ENCODE peak calls at places on chromosome 1, in six cellular contexts. One of them, this sample, is unnamed.

GRCh38 chr1:212040629-212041028 is 5.1 kb downstream of the DTL start:
- DNase-seq in upper lobe of left lung: no peak
- DNase-seq in transverse colon: no peak
- DNase-seq in HCT116: no peak
- DNase-seq in suprapubic skin: no peak
- DNase-seq in uterus: no peak
- DNase-seq in this sample: no peak

GRCh38 chr1:210072891-210073509 is 135.0 kb downstream of the SYT14 start:
- DNase-seq in upper lobe of left lung: no peak
- DNase-seq in transverse colon: no peak
- DNase-seq in HCT116: no peak
- DNase-seq in suprapubic skin: no peak
- DNase-seq in uterus: no peak
- DNase-seq in this sample: no peak

GRCh38 chr1:101203812-101204540 is 32.8 kb upstream of the S1PR1 start:
- DNase-seq in upper lobe of left lung: no peak
- DNase-seq in transverse colon: no peak
- DNase-seq in HCT116: no peak
- DNase-seq in suprapubic skin: no peak
- DNase-seq in uterus: no peak
- DNase-seq in this sample: no peak

GRCh38 chr1:70319750-70320149 is 34.8 kb downstream of the ANKRD13C start:
- DNase-seq in upper lobe of left lung: no peak
- DNase-seq in transverse colon: no peak
- DNase-seq in HCT116: peak; percentile 49
- DNase-seq in suprapubic skin: no peak
- DNase-seq in uterus: no peak
- DNase-seq in this sample: no peak

GRCh38 chr1:154557248-154557938 is 1.1 kb downstream of the UBE2Q1 start:
- DNase-seq in upper lobe of left lung: no peak
- DNase-seq in transverse colon: no peak
- DNase-seq in HCT116: no peak
- DNase-seq in suprapubic skin: no peak
- DNase-seq in uterus: no peak
- DNase-seq in this sample: no peak

GRCh38 chr1:18414321-18414720 is 66.4 kb upstream of the KLHDC7A start:
- DNase-seq in upper lobe of left lung: no peak
- DNase-seq in transverse colon: peak; percentile 18
- DNase-seq in HCT116: no peak
- DNase-seq in suprapubic skin: no peak
- DNase-seq in uterus: no peak
- DNase-seq in this sample: no peak

GRCh38 chr1:50667710-50668356 is 244.6 kb upstream of the DMRTA2 start:
- DNase-seq in upper lobe of left lung: no peak
- DNase-seq in transverse colon: no peak
- DNase-seq in HCT116: no peak
- DNase-seq in suprapubic skin: no peak
- DNase-seq in uterus: no peak
- DNase-seq in this sample: no peak

GRCh38 chr1:182478238-182478637 is 28.3 kb downstream of the RGSL1 start:
- DNase-seq in upper lobe of left lung: no peak
- DNase-seq in transverse colon: no peak
- DNase-seq in HCT116: no peak
- DNase-seq in suprapubic skin: no peak
- DNase-seq in uterus: no peak
- DNase-seq in this sample: no peak

GRCh38 chr1:70353641-70354331 is 736 bp downstream of the ANKRD13C start:
- DNase-seq in upper lobe of left lung: no peak
- DNase-seq in transverse colon: no peak
- DNase-seq in HCT116: no peak
- DNase-seq in suprapubic skin: peak; percentile 83
- DNase-seq in uterus: no peak
- DNase-seq in this sample: no peak

GRCh38 chr1:100721502-100722205 is 2.1 kb downstream of the VCAM1 start:
- DNase-seq in upper lobe of left lung: no peak
- DNase-seq in transverse colon: peak; percentile 25
- DNase-seq in HCT116: no peak
- DNase-seq in suprapubic skin: peak; percentile 84
- DNase-seq in uterus: peak; percentile 55
- DNase-seq in this sample: peak; percentile 45

GRCh38 chr1:38804062-38804886 is 55.3 kb downstream of the RRAGC start:
- DNase-seq in upper lobe of left lung: peak; percentile 83
- DNase-seq in transverse colon: no peak
- DNase-seq in HCT116: no peak
- DNase-seq in suprapubic skin: no peak
- DNase-seq in uterus: no peak
- DNase-seq in this sample: no peak

GRCh38 chr1:151976868-151977267 is 16.8 kb downstream of the S100A10 start:
- DNase-seq in upper lobe of left lung: no peak
- DNase-seq in transverse colon: peak; percentile 49
- DNase-seq in HCT116: no peak
- DNase-seq in suprapubic skin: no peak
- DNase-seq in uterus: no peak
- DNase-seq in this sample: no peak

GRCh38 chr1:21573971-21574458 is 64.8 kb downstream of the ALPL start:
- DNase-seq in upper lobe of left lung: no peak
- DNase-seq in transverse colon: peak; percentile 46
- DNase-seq in HCT116: peak; percentile 53
- DNase-seq in suprapubic skin: no peak
- DNase-seq in uterus: peak; percentile 33
- DNase-seq in this sample: peak; percentile 82

GRCh38 chr1:1777950-1778826 is at the start of gene NADK:
- DNase-seq in upper lobe of left lung: peak; percentile 96
- DNase-seq in transverse colon: peak; percentile 70
- DNase-seq in HCT116: peak; percentile 16
- DNase-seq in suprapubic skin: no peak
- DNase-seq in uterus: peak; percentile 74
- DNase-seq in this sample: peak; percentile 80

GRCh38 chr1:1780598-1781525 is 2.6 kb upstream of the NADK start:
- DNase-seq in upper lobe of left lung: no peak
- DNase-seq in transverse colon: no peak
- DNase-seq in HCT116: no peak
- DNase-seq in suprapubic skin: no peak
- DNase-seq in uterus: no peak
- DNase-seq in this sample: peak; percentile 51

GRCh38 chr1:1779691-1780597 is 1.7 kb upstream of the NADK start:
- DNase-seq in upper lobe of left lung: peak; percentile 66
- DNase-seq in transverse colon: peak; percentile 83
- DNase-seq in HCT116: no peak
- DNase-seq in suprapubic skin: no peak
- DNase-seq in uterus: no peak
- DNase-seq in this sample: peak; percentile 69

GRCh38 chr1:1777510-1777909 is 760 bp downstream of the NADK start:
- DNase-seq in upper lobe of left lung: no peak
- DNase-seq in transverse colon: no peak
- DNase-seq in HCT116: peak; percentile 10
- DNase-seq in suprapubic skin: no peak
- DNase-seq in uterus: no peak
- DNase-seq in this sample: no peak

GRCh38 chr1:1778827-1779675 is 781 bp upstream of the NADK start:
- DNase-seq in upper lobe of left lung: peak; percentile 97
- DNase-seq in transverse colon: peak; percentile 95
- DNase-seq in HCT116: peak; percentile 48
- DNase-seq in suprapubic skin: peak; percentile 90
- DNase-seq in uterus: peak; percentile 48
- DNase-seq in this sample: peak; percentile 95
- TF ChIP-seq POLR2A in upper lobe of left lung: no peak
- TF ChIP-seq POLR2A in transverse colon: peak; percentile 80
- TF ChIP-seq POLR2A in HCT116: no peak
- TF ChIP-seq POLR2A in suprapubic skin: no peak
- TF ChIP-seq POLR2A in uterus: peak; percentile 25
- TF ChIP-seq POLR2A in this sample: peak; percentile 76

GRCh38 chr1:160028426-160028825 is 3.4 kb downstream of the PIGM start:
- DNase-seq in upper lobe of left lung: no peak
- DNase-seq in transverse colon: no peak
- DNase-seq in HCT116: no peak
- DNase-seq in suprapubic skin: no peak
- DNase-seq in uterus: no peak
- DNase-seq in this sample: no peak

GRCh38 chr1:160031368-160032164 is at the start of gene PIGM:
- DNase-seq in upper lobe of left lung: peak; percentile 92
- DNase-seq in transverse colon: peak; percentile 97
- DNase-seq in HCT116: peak; percentile 93
- DNase-seq in suprapubic skin: peak; percentile 96
- DNase-seq in uterus: peak; percentile 93
- DNase-seq in this sample: peak; percentile 97

GRCh38 chr1:160025314-160025713 is 6.5 kb downstream of the PIGM start:
- DNase-seq in upper lobe of left lung: no peak
- DNase-seq in transverse colon: no peak
- DNase-seq in HCT116: no peak
- DNase-seq in suprapubic skin: no peak
- DNase-seq in uterus: no peak
- DNase-seq in this sample: no peak

GRCh38 chr1:160032165-160032827 is 506 bp upstream of the PIGM start:
- DNase-seq in upper lobe of left lung: no peak
- DNase-seq in transverse colon: peak; percentile 16
- DNase-seq in HCT116: no peak
- DNase-seq in suprapubic skin: no peak
- DNase-seq in uterus: no peak
- DNase-seq in this sample: no peak

GRCh38 chr1:160030657-160031367 is 978 bp downstream of the PIGM start:
- DNase-seq in upper lobe of left lung: no peak
- DNase-seq in transverse colon: peak; percentile 11
- DNase-seq in HCT116: no peak
- DNase-seq in suprapubic skin: no peak
- DNase-seq in uterus: no peak
- DNase-seq in this sample: no peak
- TF ChIP-seq POLR2A in upper lobe of left lung: no peak
- TF ChIP-seq POLR2A in transverse colon: no peak
- TF ChIP-seq POLR2A in HCT116: no peak
- TF ChIP-seq POLR2A in suprapubic skin: no peak
- TF ChIP-seq POLR2A in uterus: no peak
- TF ChIP-seq POLR2A in this sample: peak; percentile 42

DNA sequence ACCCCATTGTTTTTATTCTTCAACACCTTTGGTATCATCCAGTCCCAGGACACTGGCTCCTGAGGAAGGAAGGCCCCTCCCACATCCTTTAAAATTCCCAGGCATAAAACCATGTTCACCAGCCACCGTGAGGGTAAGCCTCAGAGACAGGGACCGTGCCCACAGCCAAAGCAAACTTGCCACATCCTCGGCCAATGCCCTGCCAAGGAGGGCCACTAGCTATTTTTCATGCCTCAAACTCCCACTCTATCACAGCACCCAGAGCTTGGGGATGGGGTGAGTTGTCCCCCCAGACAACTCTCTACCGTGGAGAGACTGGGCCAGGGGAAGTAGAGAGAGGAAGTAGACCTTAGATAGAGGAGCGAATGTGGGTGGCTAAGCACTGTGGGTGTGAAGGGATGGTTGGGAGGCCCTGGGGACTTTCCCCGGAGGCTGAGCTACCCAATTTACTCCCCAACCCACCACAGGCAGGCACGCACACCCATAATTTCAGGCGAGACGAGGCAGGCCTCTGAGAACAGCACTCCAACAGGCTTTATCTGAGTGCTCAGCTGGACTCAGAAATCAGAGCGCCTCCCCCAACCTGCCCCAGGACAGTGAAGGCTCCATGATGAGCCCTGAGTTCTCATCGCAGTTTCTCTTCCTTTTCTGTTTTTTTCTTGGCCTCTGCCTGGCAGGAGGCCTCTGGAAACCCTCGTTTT is 15.9 kb upstream of the BTG2 start:
- DNase-seq in upper lobe of left lung: no peak
- DNase-seq in transverse colon: peak; percentile 77
- DNase-seq in HCT116: no peak
- DNase-seq in suprapubic skin: no peak
- DNase-seq in uterus: no peak
- DNase-seq in this sample: peak; percentile 72
- TF ChIP-seq POLR2A in upper lobe of left lung: no peak
- TF ChIP-seq POLR2A in transverse colon: peak; percentile 13
- TF ChIP-seq POLR2A in HCT116: no peak
- TF ChIP-seq POLR2A in suprapubic skin: no peak
- TF ChIP-seq POLR2A in uterus: no peak
- TF ChIP-seq POLR2A in this sample: peak; percentile 7

GRCh38 chr1:155691992-155692528 is 3.2 kb downstream of the DAP3 start:
- DNase-seq in upper lobe of left lung: no peak
- DNase-seq in transverse colon: no peak
- DNase-seq in HCT116: no peak
- DNase-seq in suprapubic skin: no peak
- DNase-seq in uterus: no peak
- DNase-seq in this sample: no peak

GRCh38 chr1:155694167-155694566 is 5.3 kb downstream of the DAP3 start:
- DNase-seq in upper lobe of left lung: no peak
- DNase-seq in transverse colon: no peak
- DNase-seq in HCT116: no peak
- DNase-seq in suprapubic skin: no peak
- DNase-seq in uterus: no peak
- DNase-seq in this sample: no peak

DNA sequence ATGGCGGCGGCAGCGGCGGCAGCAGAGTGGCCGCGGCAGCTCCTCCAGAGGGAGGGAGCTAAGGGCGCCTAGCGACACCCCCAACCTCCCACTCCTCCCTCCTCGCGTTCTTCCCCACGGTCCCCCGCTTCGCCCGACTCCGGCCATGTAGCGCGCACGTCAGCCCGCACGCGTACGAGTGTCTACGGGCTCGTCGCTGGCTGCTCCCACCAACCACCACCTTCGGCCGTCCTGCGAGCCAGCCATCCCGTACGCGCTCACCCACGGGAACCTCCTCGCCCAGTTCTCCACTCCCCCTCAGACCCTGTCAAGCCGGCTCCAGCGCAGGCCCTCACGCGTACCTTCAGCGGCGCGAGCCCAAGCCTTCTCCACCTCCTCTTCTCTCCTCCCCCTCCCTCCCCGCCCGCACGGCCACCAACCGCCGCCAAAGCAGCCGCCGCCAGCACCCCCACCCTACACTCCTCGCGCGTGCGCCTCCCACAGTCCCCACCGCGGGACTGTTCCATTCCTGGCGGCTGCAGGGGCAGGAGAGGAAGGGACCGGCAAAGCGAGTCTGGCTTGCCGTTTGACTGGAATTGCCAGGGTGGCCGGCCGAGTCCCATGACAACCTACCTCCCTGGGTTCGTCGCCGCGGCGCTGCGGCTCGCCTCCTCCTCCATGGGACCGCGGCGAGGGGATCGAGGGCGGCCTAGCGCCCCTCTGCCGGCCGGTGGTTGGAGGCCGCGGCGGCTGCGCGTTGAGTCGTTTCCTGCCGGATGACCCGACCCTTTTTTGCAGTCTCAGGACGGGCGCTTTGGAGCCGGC is at the start of the genes DAP3 and YY1AP1:
- DNase-seq in upper lobe of left lung: peak; percentile 96
- DNase-seq in transverse colon: peak; percentile 94
- DNase-seq in HCT116: peak; percentile 75
- DNase-seq in suprapubic skin: peak; percentile 95
- DNase-seq in uterus: peak; percentile 91
- DNase-seq in this sample: peak; percentile 95
- TF ChIP-seq POLR2A in upper lobe of left lung: no peak
- TF ChIP-seq POLR2A in transverse colon: peak; percentile 89
- TF ChIP-seq POLR2A in HCT116: no peak
- TF ChIP-seq POLR2A in suprapubic skin: peak; percentile 62
- TF ChIP-seq POLR2A in uterus: peak; percentile 79
- TF ChIP-seq POLR2A in this sample: peak; percentile 64

GRCh38 chr1:41978986-41979385 is 60.3 kb upstream of the HIVEP3 start:
- DNase-seq in upper lobe of left lung: no peak
- DNase-seq in transverse colon: no peak
- DNase-seq in HCT116: no peak
- DNase-seq in suprapubic skin: no peak
- DNase-seq in uterus: no peak
- DNase-seq in this sample: no peak
- TF ChIP-seq POLR2A in upper lobe of left lung: no peak
- TF ChIP-seq POLR2A in transverse colon: no peak
- TF ChIP-seq POLR2A in HCT116: no peak
- TF ChIP-seq POLR2A in suprapubic skin: no peak
- TF ChIP-seq POLR2A in uterus: no peak
- TF ChIP-seq POLR2A in this sample: no peak

This sample was measured in right lobe of liver.